ENCODE peak calls at places on chromosomes 13 and 19, in six cellular contexts. V is fibroblast of lung; I is thoracic aorta; W is breast epithelium; E is CD8-positive, alpha-beta T cell; D is small intestine. Y is an unnamed sample.

GRCh38 chr19:48418317-48419064 is 25.0 kb downstream of the GRIN2D start:
- DNase-seq in W (no peak), V (peak; percentile 69), I (no peak), D (no peak), E (no peak), Y (peak; percentile 65)

GRCh38 chr13:27797228-27797624 is 4.9 kb downstream of the GSX1 start:
- DNase-seq in W (no peak), E (no peak), I (no peak), D (peak; percentile 33), V (peak; percentile 15), Y (peak; percentile 49)

GRCh38 chr13:44273991-44274810 is 99.4 kb upstream of the SERP2 start:
- DNase-seq in W (no peak), D (peak; percentile 88), E (no peak), I (no peak), V (no peak), Y (peak; percentile 78)

GRCh38 chr13:36904219-36904618 is 15.8 kb downstream of the SMAD9 start:
- DNase-seq in I (no peak), D (no peak), W (no peak), V (no peak), E (no peak), Y (no peak)

GRCh38 chr19:51690359-51691121 is 2.6 kb upstream of the SPACA6 start:
- DNase-seq in V (peak; percentile 79), D (peak; percentile 7), E (peak; percentile 43), W (peak; percentile 51), I (no peak), Y (peak; percentile 80)

GRCh38 chr13:109784590-109785140 is 1.7 kb downstream of the IRS2 start:
- DNase-seq in D (peak; percentile 63), W (peak; percentile 43), V (peak; percentile 72), I (no peak), E (peak; percentile 39), Y (peak; percentile 86)

GRCh38 chr19:52114691-52115090 is 19.1 kb upstream of the ZNF841 start:
- DNase-seq in I (no peak), W (no peak), D (no peak), E (no peak), V (no peak), Y (no peak)

GRCh38 chr13:73598021-73598712 is 536.0 kb downstream of the KLF12 start:
- DNase-seq in I (no peak), E (no peak), D (no peak), W (no peak), V (peak; percentile 75), Y (peak; percentile 30)

GRCh38 chr13:51584731-51585191 is 499 bp downstream of the WDFY2 start:
- DNase-seq in V (peak; percentile 56), D (peak; percentile 80), W (peak; percentile 55), I (peak; percentile 15), E (peak; percentile 46), Y (peak; percentile 77)

GRCh38 chr19:2166741-2167738 is 3.3 kb downstream of the DOT1L start:
- DNase-seq in E (no peak), D (peak; percentile 70), I (peak; percentile 75), W (peak; percentile 80), V (peak; percentile 78), Y (peak; percentile 92)
- H3K4me1 ChIP-seq in E (peaks cover 45% of the 10 kb centered on the region), D (peaks cover 16% of the 10 kb centered on the region), I (peaks cover 61% of the 10 kb centered on the region), W (peaks cover 11% of the 10 kb centered on the region), V (peaks cover 45% of the 10 kb centered on the region), Y (peaks cover 61% of the 10 kb centered on the region)

DNA sequence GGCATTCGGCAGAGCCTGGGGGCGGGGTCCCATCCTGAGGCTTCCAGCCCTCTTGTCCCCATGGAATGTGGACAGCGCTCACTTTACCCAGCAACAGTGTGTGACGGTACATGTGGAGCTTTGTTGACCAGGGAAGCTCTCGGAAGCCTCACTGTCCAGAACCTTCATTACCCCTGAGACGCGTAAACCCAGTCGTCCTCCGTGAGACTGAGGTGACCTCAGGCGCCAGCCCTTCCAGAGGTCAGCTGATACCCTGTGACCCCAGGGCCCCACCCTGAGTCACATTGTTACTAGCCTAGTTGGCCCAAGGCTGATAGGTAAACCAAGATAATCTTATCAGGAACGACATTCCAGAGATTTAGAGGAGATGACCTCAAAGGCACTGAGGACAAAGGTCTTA is 10.2 kb upstream of the TMEM160 start:
- DNase-seq in V (no peak), W (no peak), E (no peak), D (peak; percentile 71), I (no peak), Y (no peak)
- H3K4me1 ChIP-seq in V (no peaks in the 10 kb centered on the region), W (no peaks in the 10 kb centered on the region), E (no peaks in the 10 kb centered on the region), D (no peaks in the 10 kb centered on the region), I (no peaks in the 10 kb centered on the region), Y (no peaks in the 10 kb centered on the region)

GRCh38 chr19:2328401-2329161 is at the start of the genes LSM7 and SPPL2B:
- DNase-seq in E (peak; percentile 81), V (peak; percentile 77), W (peak; percentile 89), D (peak; percentile 89), I (peak; percentile 67), Y (peak; percentile 96)

GRCh38 chr19:2329162-2329505 is 650 bp downstream of the SPPL2B start:
- DNase-seq in E (no peak), I (no peak), D (peak; percentile 32), W (no peak), V (no peak), Y (peak; percentile 45)

GRCh38 chr19:2329528-2329927 is 1.0 kb downstream of the SPPL2B start:
- DNase-seq in D (peak; percentile 40), V (no peak), W (no peak), E (no peak), I (no peak), Y (peak; percentile 25)

GRCh38 chr19:2326699-2327360 is 1.6 kb downstream of the LSM7 start:
- DNase-seq in E (no peak), I (no peak), W (no peak), V (no peak), D (no peak), Y (peak; percentile 20)

DNA sequence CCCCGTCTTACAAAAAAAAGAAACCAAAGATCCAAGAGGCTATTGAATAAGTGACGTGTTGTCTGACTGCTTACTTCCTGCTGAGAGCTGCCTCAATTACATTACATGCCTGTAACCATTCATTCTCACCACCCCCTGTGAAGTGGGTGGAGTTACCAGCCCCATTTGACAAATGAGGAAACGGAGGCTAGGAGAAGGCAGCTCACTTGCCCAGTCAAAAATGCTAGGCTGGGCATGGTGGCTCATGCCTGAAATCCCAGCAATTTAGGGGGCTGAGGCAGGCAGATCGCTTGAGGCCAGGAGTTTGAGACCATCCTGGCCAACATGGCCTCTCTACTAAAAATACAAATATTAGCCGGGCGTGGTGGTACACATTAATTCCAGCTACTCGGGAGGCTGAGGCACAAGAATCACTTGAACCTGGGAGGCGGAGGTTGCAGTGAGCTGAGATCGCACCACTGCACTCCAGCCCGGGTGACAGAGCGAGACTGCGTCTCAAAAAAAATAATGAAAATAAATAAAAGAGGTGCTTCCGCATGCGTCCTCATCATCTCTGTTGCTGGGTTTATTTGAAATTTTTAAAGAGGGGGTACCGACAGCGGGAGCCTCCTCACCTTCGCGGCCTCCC is 499 bp downstream of the LSM7 start:
- DNase-seq in I (peak; percentile 19), W (no peak), E (no peak), V (peak; percentile 92), D (peak; percentile 87), Y (peak; percentile 76)
- H3K4me1 ChIP-seq in I (peaks cover 45% of the 10 kb centered on the region), W (peaks cover 12% of the 10 kb centered on the region), E (peaks cover 53% of the 10 kb centered on the region), V (peaks cover 5% of the 10 kb centered on the region), D (peaks cover 2% of the 10 kb centered on the region), Y (peaks cover 6% of the 10 kb centered on the region)

GRCh38 chr19:6246174-6247006 is 33.4 kb downstream of the MLLT1 start:
- DNase-seq in E (no peak), D (no peak), I (no peak), V (no peak), W (no peak), Y (no peak)
- H3K4me1 ChIP-seq in E (peaks cover 19% of the 10 kb centered on the region), D (no peaks in the 10 kb centered on the region), I (peaks cover 9% of the 10 kb centered on the region), V (peaks cover 11% of the 10 kb centered on the region), W (no peaks in the 10 kb centered on the region), Y (peaks cover 25% of the 10 kb centered on the region)

GRCh38 chr19:34316741-34317241 is 48.2 kb upstream of the GPI start:
- DNase-seq in I (no peak), W (no peak), V (peak; percentile 49), D (peak; percentile 56), E (no peak), Y (peak; percentile 56)

GRCh38 chr19:34319230-34319585 is 45.8 kb upstream of the GPI start:
- DNase-seq in W (no peak), E (no peak), I (no peak), V (no peak), D (no peak), Y (no peak)

GRCh38 chr19:34316247-34316646 is 48.7 kb upstream of the GPI start:
- DNase-seq in D (no peak), W (no peak), I (no peak), E (no peak), V (no peak), Y (no peak)

GRCh38 chr19:34319785-34320184 is 45.2 kb upstream of the GPI start:
- DNase-seq in I (peak; percentile 4), W (no peak), D (no peak), E (no peak), V (peak; percentile 93), Y (no peak)

GRCh38 chr19:34317311-34317927 is 47.6 kb upstream of the GPI start:
- DNase-seq in D (no peak), I (no peak), E (no peak), W (no peak), V (peak; percentile 52), Y (peak; percentile 47)
- H3K4me1 ChIP-seq in D (no peaks in the 10 kb centered on the region), I (peaks cover 42% of the 10 kb centered on the region), E (peaks cover 30% of the 10 kb centered on the region), W (peaks cover 14% of the 10 kb centered on the region), V (peaks cover 22% of the 10 kb centered on the region), Y (peaks cover 53% of the 10 kb centered on the region)

GRCh38 chr19:45881082-45881908 is 4.6 kb downstream of the IRF2BP1 start:
- DNase-seq in I (no peak), D (peak; percentile 36), W (no peak), V (no peak), E (no peak), Y (no peak)

GRCh38 chr19:45883881-45884681 is 1.9 kb downstream of the IRF2BP1 start:
- DNase-seq in I (no peak), W (no peak), V (no peak), E (no peak), D (no peak), Y (no peak)

GRCh38 chr19:45883586-45883880 is 2.4 kb downstream of the IRF2BP1 start:
- DNase-seq in I (no peak), D (no peak), E (no peak), W (no peak), V (no peak), Y (no peak)

GRCh38 chr19:45881909-45882528 is 3.9 kb downstream of the IRF2BP1 start:
- DNase-seq in D (peak; percentile 76), W (no peak), E (no peak), V (no peak), I (no peak), Y (no peak)

GRCh38 chr19:45882652-45883585 is 3.0 kb downstream of the IRF2BP1 start:
- DNase-seq in I (no peak), D (peak; percentile 91), V (peak; percentile 77), E (peak; percentile 75), W (peak; percentile 82), Y (peak; percentile 95)
- H3K4me1 ChIP-seq in I (peaks cover 37% of the 10 kb centered on the region), D (peaks cover 2% of the 10 kb centered on the region), V (peaks cover 5% of the 10 kb centered on the region), E (peaks cover 41% of the 10 kb centered on the region), W (peaks cover 27% of the 10 kb centered on the region), Y (peaks cover 4% of the 10 kb centered on the region)

Y was measured in GM23248.